ENCODE peak calls at places on chromosomes 13 and 19, in seven cellular contexts. Y is body of pancreas; S is tibial artery; L is cardiac fibroblast; D is BE2C; N is CD8-positive, alpha-beta T cell; E is B cell. F is an unnamed sample.

GRCh38 chr19:13492128-13492527 is 14.2 kb downstream of the CACNA1A start:
- DNase-seq in Y (no peak), S (no peak), L (peak), D (no peak), N (no peak), E (no peak), F (no peak)

GRCh38 chr13:109157275-109157674 is 527.9 kb downstream of the MYO16 start:
- DNase-seq in Y (no peak), S (no peak), L (no peak), D (no peak), N (no peak), E (no peak), F (no peak)

GRCh38 chr13:20399515-20399914 is 126.1 kb downstream of the CRYL1 start:
- DNase-seq in Y (no peak), S (no peak), L (no peak), D (no peak), N (no peak), E (no peak), F (no peak)

GRCh38 chr19:21022996-21023395 is 2.5 kb downstream of the ZNF430 start:
- DNase-seq in Y (no peak), S (no peak), L (peak), D (no peak), N (no peak), E (no peak), F (no peak)

GRCh38 chr19:10295305-10295846 is 5.6 kb downstream of the ICAM5 start:
- DNase-seq in Y (no peak), S (no peak), L (peak), D (no peak), N (peak), E (peak), F (peak)

GRCh38 chr19:10882108-10882457 is 10.7 kb downstream of the CARM1 start:
- DNase-seq in Y (no peak), S (no peak), L (no peak), D (peak), N (no peak), E (no peak), F (no peak)

GRCh38 chr19:53553865-53554791 is 16.2 kb downstream of the ZNF331 start:
- DNase-seq in Y (peak), S (peak), L (peak), D (peak), N (peak), E (peak), F (peak)

GRCh38 chr19:10286803-10287737 is at the start of gene ICAM4:
- DNase-seq in Y (no peak), S (no peak), L (peak), D (peak), N (no peak), E (peak), F (no peak)

GRCh38 chr13:92460479-92460878 is 766.1 kb upstream of the GPC6 start:
- DNase-seq in Y (no peak), S (no peak), L (no peak), D (no peak), N (no peak), E (no peak), F (no peak)

GRCh38 chr19:17409990-17410389 is 4.6 kb upstream of the BST2 start:
- DNase-seq in Y (no peak), S (no peak), L (peak), D (no peak), N (no peak), E (no peak), F (no peak)

GRCh38 chr13:46759861-46760260 is 37.1 kb downstream of the ESD start:
- DNase-seq in Y (no peak), S (no peak), L (peak), D (no peak), N (no peak), E (no peak), F (no peak)

GRCh38 chr13:27663947-27664346 is 42.3 kb downstream of the POLR1D start:
- DNase-seq in Y (no peak), S (no peak), L (no peak), D (no peak), N (no peak), E (no peak), F (no peak)

GRCh38 chr13:63636231-63636993 is 2220.8 kb upstream of the PCDH20 start:
- DNase-seq in Y (no peak), S (no peak), L (peak), D (peak), N (no peak), E (no peak), F (peak)

GRCh38 chr13:76764916-76765315 is 121.3 kb downstream of the KCTD12 start:
- DNase-seq in Y (no peak), S (no peak), L (no peak), D (no peak), N (no peak), E (no peak), F (no peak)

GRCh38 chr19:29662604-29663404 is 2.5 kb upstream of the PLEKHF1 start:
- DNase-seq in Y (peak), S (peak), L (peak), D (no peak), N (no peak), E (no peak), F (no peak)

GRCh38 chr19:1911995-1912394 is 6.8 kb downstream of the ADAT3 start:
- DNase-seq in Y (no peak), S (no peak), L (no peak), D (no peak), N (no peak), E (no peak), F (no peak)

GRCh38 chr13:73189365-73189764 is 130.6 kb downstream of the KLF5 start:
- DNase-seq in Y (no peak), S (no peak), L (no peak), D (no peak), N (no peak), E (no peak), F (no peak)

GRCh38 chr19:39474139-39474620 is 6.5 kb upstream of the TIMM50 start:
- DNase-seq in Y (peak), S (peak), L (peak), D (peak), N (peak), E (peak), F (peak)

GRCh38 chr19:40054632-40055031 is 1.4 kb downstream of the ZNF780B start:
- DNase-seq in Y (no peak), S (no peak), L (no peak), D (no peak), N (no peak), E (no peak), F (no peak)

GRCh38 chr19:6963937-6964336 is 57.3 kb downstream of the MBD3L2B start:
- DNase-seq in Y (peak), S (no peak), L (no peak), D (peak), N (peak), E (peak), F (peak)

GRCh38 chr19:52351512-52351911 is 15.5 kb downstream of the ZNF610 start:
- DNase-seq in Y (no peak), S (no peak), L (no peak), D (no peak), N (no peak), E (no peak), F (no peak)

GRCh38 chr19:40623403-40624239 is 22.5 kb downstream of the LTBP4 start:
- DNase-seq in Y (no peak), S (no peak), L (peak), D (peak), N (no peak), E (no peak), F (no peak)

GRCh38 chr13:42101821-42102580 is 53.6 kb downstream of the DGKH start:
- DNase-seq in Y (peak), S (no peak), L (peak), D (no peak), N (no peak), E (no peak), F (no peak)

GRCh38 chr13:113846639-113847318 is 17.1 kb downstream of the GAS6 start:
- DNase-seq in Y (peak), S (peak), L (no peak), D (no peak), N (peak), E (no peak), F (no peak)

GRCh38 chr19:6806488-6806887 is 34.0 kb downstream of the VAV1 start:
- DNase-seq in Y (no peak), S (no peak), L (no peak), D (no peak), N (no peak), E (no peak), F (no peak)

GRCh38 chr19:13999085-13999484 is 7.0 kb downstream of the RFX1 start:
- DNase-seq in Y (no peak), S (no peak), L (no peak), D (no peak), N (no peak), E (no peak), F (peak)

GRCh38 chr13:94704347-94705080 is 7.8 kb downstream of the SOX21 start:
- DNase-seq in Y (no peak), S (no peak), L (no peak), D (no peak), N (no peak), E (no peak), F (peak)

GRCh38 chr13:26132756-26133155 is 80.9 kb upstream of the SHISA2 start:
- DNase-seq in Y (no peak), S (no peak), L (peak), D (no peak), N (no peak), E (peak), F (no peak)

GRCh38 chr19:16066611-16067104 is 9.6 kb upstream of the TPM4 start:
- DNase-seq in Y (no peak), S (peak), L (peak), D (peak), N (peak), E (peak), F (peak)

GRCh38 chr19:15288146-15288963 is 44.0 kb downstream of the BRD4 start:
- DNase-seq in Y (no peak), S (peak), L (no peak), D (peak), N (no peak), E (peak), F (no peak)

GRCh38 chr19:737591-738093 is 13.3 kb upstream of the MISP start:
- DNase-seq in Y (peak), S (no peak), L (peak), D (peak), N (peak), E (peak), F (peak)
- TF ChIP-seq CTCF in Y (peak), S (peak), L (peak), D (peak), N (peak), E (peak), F (peak)

DNA sequence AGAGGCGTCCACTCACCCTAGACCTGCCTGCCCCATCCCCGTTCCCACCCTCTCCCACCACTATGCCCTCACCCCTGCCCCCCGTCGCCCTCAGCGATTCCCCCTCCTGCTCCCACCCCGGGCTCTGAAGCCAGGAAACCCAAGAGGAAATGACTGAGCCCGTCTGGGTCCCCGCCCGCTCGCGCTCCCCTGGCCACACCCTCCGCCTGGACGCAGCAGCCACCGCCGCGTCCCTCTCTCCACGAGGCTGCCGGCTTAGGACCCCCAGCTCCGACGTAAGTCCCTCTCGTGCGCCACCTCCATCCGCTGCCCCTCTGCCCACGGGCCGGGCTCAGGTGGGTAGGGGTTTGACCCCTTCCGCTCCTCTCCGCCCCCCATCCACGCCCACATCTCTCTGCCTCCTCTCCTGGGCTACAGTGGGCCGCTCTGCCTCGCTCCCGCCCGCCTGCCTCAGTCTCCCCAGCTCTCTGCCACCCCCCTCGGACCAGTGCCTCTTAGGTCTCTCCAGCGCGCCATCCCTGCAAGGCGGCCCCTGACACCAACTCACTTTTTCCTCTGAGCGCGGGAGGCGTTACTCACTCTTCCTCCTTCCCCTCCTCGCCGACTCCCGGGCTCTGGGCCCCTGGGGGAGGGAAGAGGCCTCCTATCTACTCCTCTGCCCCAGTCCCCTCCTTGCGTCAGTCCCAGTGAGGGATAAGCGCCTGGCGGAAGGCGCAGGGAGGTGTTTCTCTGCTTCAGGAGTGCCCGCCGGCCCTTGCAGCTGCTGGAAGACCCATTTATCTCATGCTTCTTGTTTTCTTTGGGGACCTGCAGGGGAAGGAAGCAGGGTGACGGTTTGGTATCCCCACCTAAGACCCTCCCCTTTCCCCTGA is at the start of gene FXYD5:
- DNase-seq in Y (peak), S (peak), L (peak), D (no peak), N (peak), E (peak), F (peak)
- TF ChIP-seq CTCF in Y (no peak), S (no peak), L (peak), D (no peak), N (no peak), E (no peak), F (no peak)

GRCh38 chr19:33249740-33250366 is 24.2 kb upstream of the SLC7A10 start:
- DNase-seq in Y (no peak), S (no peak), L (no peak), D (no peak), N (no peak), E (no peak), F (no peak)

GRCh38 chr19:33248553-33248953 is 22.9 kb upstream of the SLC7A10 start:
- DNase-seq in Y (no peak), S (no peak), L (no peak), D (no peak), N (no peak), E (no peak), F (no peak)

GRCh38 chr19:33248104-33248503 is 22.5 kb upstream of the SLC7A10 start:
- DNase-seq in Y (no peak), S (no peak), L (no peak), D (no peak), N (no peak), E (no peak), F (no peak)

GRCh38 chr19:33250500-33250899 is 24.9 kb upstream of the SLC7A10 start:
- DNase-seq in Y (no peak), S (no peak), L (no peak), D (no peak), N (no peak), E (no peak), F (no peak)

GRCh38 chr19:33248954-33249613 is 23.4 kb upstream of the SLC7A10 start:
- DNase-seq in Y (no peak), S (no peak), L (no peak), D (no peak), N (no peak), E (no peak), F (no peak)
- TF ChIP-seq CTCF in Y (no peak), S (no peak), L (no peak), D (no peak), N (no peak), E (no peak), F (no peak)

DNA sequence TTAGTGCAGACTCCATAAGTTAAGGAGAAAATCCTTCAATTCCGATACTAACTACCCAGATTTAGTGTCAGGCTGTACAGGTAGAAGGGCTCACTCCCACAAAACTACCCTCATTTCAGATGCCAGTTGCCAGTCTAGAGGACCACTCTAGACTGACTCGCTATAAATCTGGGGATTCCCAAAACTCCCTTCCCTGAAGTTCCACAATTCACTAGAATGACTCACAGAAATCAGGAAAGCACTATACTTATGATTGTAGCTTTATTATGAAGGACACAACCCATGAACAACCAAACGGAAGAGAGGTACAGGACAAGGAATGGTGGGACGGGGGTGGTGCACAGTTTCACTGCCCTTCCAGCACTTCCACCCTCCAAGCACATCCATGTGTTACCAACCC is 321.2 kb downstream of the DIAPH3 start:
- DNase-seq in Y (no peak), S (no peak), L (no peak), D (no peak), N (no peak), E (no peak), F (no peak)
- TF ChIP-seq CTCF in Y (no peak), S (no peak), L (no peak), D (no peak), N (no peak), E (no peak), F (no peak)